ENCODE peak calls at places on chromosomes 16 and 17, in seven cellular contexts. E, H, Y, J, R, A and L are unnamed samples.

GRCh38 chr16:73240928-73241327 is 193.0 kb upstream of the ZFHX3 start:
- DNase-seq in E (no peak), H (no peak), Y (no peak), J (no peak), R (no peak), A (no peak), L (no peak)

GRCh38 chr16:71311553-71312158 is 22.5 kb upstream of the CMTR2 start:
- DNase-seq in E (no peak), H (peak), Y (peak), J (no peak), R (peak), A (peak), L (no peak)

GRCh38 chr17:8831234-8831849 is 32.2 kb upstream of the MFSD6L start:
- DNase-seq in E (no peak), H (peak), Y (no peak), J (no peak), R (no peak), A (no peak), L (no peak)

GRCh38 chr16:17304814-17305169 is 166.0 kb downstream of the XYLT1 start:
- DNase-seq in E (no peak), H (no peak), Y (no peak), J (no peak), R (no peak), A (no peak), L (no peak)

GRCh38 chr17:74227681-74228080 is 14.3 kb downstream of the TTYH2 start:
- DNase-seq in E (no peak), H (no peak), Y (peak), J (no peak), R (no peak), A (no peak), L (no peak)

GRCh38 chr17:1574697-1575471 is 12.3 kb upstream of the PITPNA start:
- DNase-seq in E (no peak), H (peak), Y (no peak), J (no peak), R (peak), A (no peak), L (no peak)

GRCh38 chr16:87006789-87007745 is 310.1 kb downstream of the C16orf95 start:
- DNase-seq in E (no peak), H (no peak), Y (no peak), J (no peak), R (no peak), A (no peak), L (no peak)

GRCh38 chr16:86355114-86355513 is 155.2 kb upstream of the FOXF1 start:
- DNase-seq in E (no peak), H (no peak), Y (no peak), J (no peak), R (no peak), A (no peak), L (no peak)

GRCh38 chr17:8287651-8288335 is 677 bp upstream of the RANGRF start:
- DNase-seq in E (no peak), H (no peak), Y (no peak), J (no peak), R (no peak), A (no peak), L (no peak)

GRCh38 chr17:75228305-75228704 is 22.8 kb downstream of the NUP85 start:
- DNase-seq in E (no peak), H (no peak), Y (no peak), J (no peak), R (no peak), A (no peak), L (no peak)

GRCh38 chr16:21057875-21058274 is 92.8 kb downstream of the DNAH3 start:
- DNase-seq in E (no peak), H (no peak), Y (no peak), J (no peak), R (no peak), A (no peak), L (no peak)

GRCh38 chr17:43211123-43211479 is 574 bp upstream of the TMEM106A start:
- DNase-seq in E (no peak), H (no peak), Y (no peak), J (no peak), R (no peak), A (no peak), L (no peak)

GRCh38 chr16:10599626-10600025 is 19.2 kb upstream of the EMP2 start:
- DNase-seq in E (no peak), H (no peak), Y (no peak), J (no peak), R (no peak), A (no peak), L (no peak)

GRCh38 chr16:2160915-2161551 is 5.5 kb downstream of the TRAF7 start:
- DNase-seq in E (no peak), H (no peak), Y (no peak), J (no peak), R (no peak), A (peak), L (no peak)

GRCh38 chr17:4764612-4765011 is 7.1 kb upstream of the TM4SF5 start:
- DNase-seq in E (no peak), H (no peak), Y (no peak), J (no peak), R (no peak), A (no peak), L (no peak)

GRCh38 chr16:1126577-1126976 is 26.3 kb upstream of the CACNA1H start:
- DNase-seq in E (no peak), H (no peak), Y (no peak), J (no peak), R (no peak), A (no peak), L (no peak)

GRCh38 chr16:73743665-73744496 is 552.7 kb upstream of the PSMD7 start:
- DNase-seq in E (no peak), H (peak), Y (no peak), J (no peak), R (peak), A (no peak), L (no peak)

GRCh38 chr16:17346441-17346773 is 124.4 kb downstream of the XYLT1 start:
- DNase-seq in E (no peak), H (no peak), Y (no peak), J (no peak), R (no peak), A (no peak), L (no peak)

GRCh38 chr17:76142044-76143041 is 1.3 kb upstream of the FOXJ1 start:
- DNase-seq in E (no peak), H (no peak), Y (no peak), J (no peak), R (peak), A (no peak), L (no peak)

GRCh38 chr17:74271902-74272563 is 2.0 kb upstream of the DNAI2 start:
- DNase-seq in E (no peak), H (no peak), Y (no peak), J (no peak), R (no peak), A (no peak), L (no peak)

GRCh38 chr16:81095653-81095952 is 592 bp downstream of the GCSH start:
- DNase-seq in E (no peak), H (no peak), Y (no peak), J (no peak), R (no peak), A (no peak), L (no peak)

GRCh38 chr17:15231851-15232516 is 33.1 kb downstream of the PMP22 start:
- DNase-seq in E (no peak), H (no peak), Y (no peak), J (no peak), R (no peak), A (no peak), L (no peak)

GRCh38 chr16:88746511-88746910 is 38.5 kb downstream of the PIEZO1 start:
- DNase-seq in E (no peak), H (no peak), Y (no peak), J (no peak), R (no peak), A (no peak), L (no peak)

GRCh38 chr17:74353446-74354060 is 8.1 kb downstream of the BTBD17 start:
- DNase-seq in E (no peak), H (no peak), Y (no peak), J (no peak), R (no peak), A (no peak), L (no peak)

GRCh38 chr17:57115377-57115776 is 30.3 kb downstream of the AKAP1 start:
- DNase-seq in E (no peak), H (no peak), Y (no peak), J (no peak), R (no peak), A (no peak), L (no peak)

GRCh38 chr17:38915639-38915995 is 9.8 kb upstream of the LASP1NB start:
- DNase-seq in E (no peak), H (no peak), Y (no peak), J (no peak), R (peak), A (no peak), L (no peak)

GRCh38 chr17:31294839-31295488 is 2.1 kb downstream of the OMG start:
- DNase-seq in E (no peak), H (no peak), Y (no peak), J (no peak), R (no peak), A (no peak), L (no peak)

GRCh38 chr17:47978324-47978723 is 7.4 kb downstream of the CDK5RAP3 start:
- DNase-seq in E (no peak), H (peak), Y (peak), J (no peak), R (peak), A (peak), L (peak)

GRCh38 chr17:43637563-43638323 is 24.0 kb downstream of the MEOX1 start:
- DNase-seq in E (no peak), H (no peak), Y (no peak), J (no peak), R (no peak), A (no peak), L (no peak)

GRCh38 chr17:75319818-75320691 is 30.8 kb upstream of the SLC25A19 start:
- DNase-seq in E (no peak), H (no peak), Y (no peak), J (no peak), R (no peak), A (no peak), L (no peak)

GRCh38 chr17:3989156-3989886 is 25.1 kb upstream of the ATP2A3 start:
- DNase-seq in E (no peak), H (no peak), Y (no peak), J (no peak), R (peak), A (no peak), L (no peak)

GRCh38 chr16:27444015-27444414 is 42.0 kb downstream of the IL21R start:
- DNase-seq in E (no peak), H (no peak), Y (no peak), J (no peak), R (no peak), A (no peak), L (no peak)

GRCh38 chr17:58310511-58311428 is 17.8 kb downstream of the TSPOAP1 start:
- DNase-seq in E (no peak), H (peak), Y (no peak), J (no peak), R (peak), A (no peak), L (no peak)

GRCh38 chr17:55601874-55602364 is 90.7 kb upstream of the SMIM36 start:
- DNase-seq in E (no peak), H (peak), Y (peak), J (peak), R (peak), A (peak), L (peak)

GRCh38 chr16:50213939-50214519 is 52.3 kb upstream of the ADCY7 start:
- DNase-seq in E (no peak), H (no peak), Y (peak), J (peak), R (peak), A (peak), L (peak)

GRCh38 chr16:84932691-84933090 is 78.6 kb downstream of the ZDHHC7 start:
- DNase-seq in E (no peak), H (no peak), Y (no peak), J (no peak), R (no peak), A (no peak), L (no peak)
- TF ChIP-seq JUND in E (no peak), H (no peak), Y (no peak), J (no peak), R (no peak), A (no peak), L (no peak)

GRCh38 chr16:3179651-3180050 is 8.4 kb upstream of the OR1F1 start:
- DNase-seq in E (no peak), H (no peak), Y (no peak), J (no peak), R (no peak), A (no peak), L (no peak)

GRCh38 chr16:3186946-3187690 is 886 bp upstream of the OR1F1 start:
- DNase-seq in E (no peak), H (no peak), Y (no peak), J (no peak), R (no peak), A (no peak), L (no peak)

GRCh38 chr16:3183445-3184139 is 4.4 kb upstream of the OR1F1 start:
- DNase-seq in E (no peak), H (no peak), Y (no peak), J (no peak), R (no peak), A (no peak), L (no peak)

GRCh38 chr16:3180445-3180878 is 7.5 kb upstream of the OR1F1 start:
- DNase-seq in E (no peak), H (peak), Y (peak), J (no peak), R (no peak), A (no peak), L (no peak)

GRCh38 chr16:3182608-3183444 is 5.2 kb upstream of the OR1F1 start:
- DNase-seq in E (no peak), H (peak), Y (peak), J (no peak), R (peak), A (peak), L (no peak)
- TF ChIP-seq JUND in E (no peak), H (no peak), Y (no peak), J (no peak), R (no peak), A (no peak), L (no peak)

GRCh38 chr16:30054451-30054850 is 11.1 kb upstream of the ALDOA start:
- DNase-seq in E (no peak), H (no peak), Y (no peak), J (no peak), R (no peak), A (no peak), L (no peak)

GRCh38 chr16:30054959-30055553 is 10.5 kb upstream of the ALDOA start:
- DNase-seq in E (no peak), H (peak), Y (peak), J (no peak), R (peak), A (peak), L (peak)

GRCh38 chr16:30052671-30053372 is 12.7 kb upstream of the ALDOA start:
- DNase-seq in E (peak), H (peak), Y (peak), J (peak), R (peak), A (peak), L (peak)

GRCh38 chr16:30051518-30051917 is 14.0 kb upstream of the ALDOA start:
- DNase-seq in E (no peak), H (no peak), Y (no peak), J (no peak), R (no peak), A (no peak), L (no peak)

GRCh38 chr16:30053376-30054015 is 12.1 kb upstream of the ALDOA start:
- DNase-seq in E (no peak), H (no peak), Y (no peak), J (no peak), R (no peak), A (no peak), L (peak)
- TF ChIP-seq JUND in E (no peak), H (no peak), Y (no peak), J (no peak), R (no peak), A (no peak), L (no peak)

GRCh38 chr16:58264007-58264406 is 30.8 kb downstream of the PRSS54 start:
- DNase-seq in E (no peak), H (no peak), Y (no peak), J (no peak), R (no peak), A (no peak), L (no peak)
- TF ChIP-seq JUND in E (no peak), H (no peak), Y (peak), J (no peak), R (no peak), A (no peak), L (no peak)

GRCh38 chr16:54453863-54454262 is 167.3 kb upstream of the IRX3 start:
- DNase-seq in E (no peak), H (no peak), Y (no peak), J (no peak), R (no peak), A (no peak), L (no peak)
- TF ChIP-seq JUND in E (no peak), H (no peak), Y (no peak), J (no peak), R (no peak), A (no peak), L (no peak)